ENCODE peak calls at places on chromosomes 13 and 19, in seven cellular contexts. One of them, this sample, is unnamed.
A peak's percentile ranks its signal among the peaks of the same experiment; 100 is the strongest.

GRCh38 chr19:29211562-29212416 is 1.2 kb downstream of the UQCRFS1 start:
- DNase-seq in NCI-H1105: no peak
- DNase-seq in T-cell: peak; percentile 4
- DNase-seq in head of caudate nucleus: no peak
- DNase-seq in activated CD4-positive, alpha-beta T cell treated with anti-CD3 and anti-CD28 coated beads for 48 hours: peak; percentile 31
- DNase-seq in foreskin fibroblast: no peak
- DNase-seq in EH: peak; percentile 19
- DNase-seq in this sample: no peak

GRCh38 chr19:34712606-34713261 is 21.3 kb upstream of the ZNF181 start:
- DNase-seq in NCI-H1105: peak; percentile 78
- DNase-seq in T-cell: peak; percentile 26
- DNase-seq in head of caudate nucleus: peak; percentile 51
- DNase-seq in activated CD4-positive, alpha-beta T cell treated with anti-CD3 and anti-CD28 coated beads for 48 hours: peak; percentile 57
- DNase-seq in foreskin fibroblast: peak; percentile 69
- DNase-seq in EH: peak; percentile 79
- DNase-seq in this sample: peak; percentile 71

GRCh38 chr13:40494513-40494912 is 171.9 kb downstream of the FOXO1 start:
- DNase-seq in NCI-H1105: no peak
- DNase-seq in T-cell: no peak
- DNase-seq in head of caudate nucleus: no peak
- DNase-seq in activated CD4-positive, alpha-beta T cell treated with anti-CD3 and anti-CD28 coated beads for 48 hours: no peak
- DNase-seq in foreskin fibroblast: no peak
- DNase-seq in EH: peak; percentile 19
- DNase-seq in this sample: no peak

GRCh38 chr13:72891423-72891822 is 109.5 kb downstream of the PIBF1 start:
- DNase-seq in NCI-H1105: no peak
- DNase-seq in T-cell: no peak
- DNase-seq in head of caudate nucleus: no peak
- DNase-seq in activated CD4-positive, alpha-beta T cell treated with anti-CD3 and anti-CD28 coated beads for 48 hours: no peak
- DNase-seq in foreskin fibroblast: no peak
- DNase-seq in EH: no peak
- DNase-seq in this sample: no peak

GRCh38 chr13:101917833-101918755 is 465.6 kb downstream of the ITGBL1 start:
- DNase-seq in NCI-H1105: peak; percentile 70
- DNase-seq in T-cell: no peak
- DNase-seq in head of caudate nucleus: peak; percentile 21
- DNase-seq in activated CD4-positive, alpha-beta T cell treated with anti-CD3 and anti-CD28 coated beads for 48 hours: no peak
- DNase-seq in foreskin fibroblast: no peak
- DNase-seq in EH: no peak
- DNase-seq in this sample: no peak

GRCh38 chr13:108263961-108264360 is 5.6 kb upstream of the TNFSF13B start:
- DNase-seq in NCI-H1105: no peak
- DNase-seq in T-cell: no peak
- DNase-seq in head of caudate nucleus: no peak
- DNase-seq in activated CD4-positive, alpha-beta T cell treated with anti-CD3 and anti-CD28 coated beads for 48 hours: no peak
- DNase-seq in foreskin fibroblast: no peak
- DNase-seq in EH: no peak
- DNase-seq in this sample: no peak

GRCh38 chr19:46144756-46145155 is 3.3 kb upstream of the IGFL2 start:
- DNase-seq in NCI-H1105: no peak
- DNase-seq in T-cell: no peak
- DNase-seq in head of caudate nucleus: no peak
- DNase-seq in activated CD4-positive, alpha-beta T cell treated with anti-CD3 and anti-CD28 coated beads for 48 hours: no peak
- DNase-seq in foreskin fibroblast: no peak
- DNase-seq in EH: no peak
- DNase-seq in this sample: no peak

GRCh38 chr13:51501096-51501495 is 48.3 kb upstream of the INTS6 start:
- DNase-seq in NCI-H1105: no peak
- DNase-seq in T-cell: no peak
- DNase-seq in head of caudate nucleus: no peak
- DNase-seq in activated CD4-positive, alpha-beta T cell treated with anti-CD3 and anti-CD28 coated beads for 48 hours: no peak
- DNase-seq in foreskin fibroblast: no peak
- DNase-seq in EH: no peak
- DNase-seq in this sample: no peak

GRCh38 chr19:47740866-47741519 is 4.4 kb upstream of the NOP53 start:
- DNase-seq in NCI-H1105: no peak
- DNase-seq in T-cell: no peak
- DNase-seq in head of caudate nucleus: no peak
- DNase-seq in activated CD4-positive, alpha-beta T cell treated with anti-CD3 and anti-CD28 coated beads for 48 hours: no peak
- DNase-seq in foreskin fibroblast: no peak
- DNase-seq in EH: no peak
- DNase-seq in this sample: no peak

GRCh38 chr19:53696951-53697350 is 65.2 kb downstream of the DPRX start:
- DNase-seq in NCI-H1105: no peak
- DNase-seq in T-cell: no peak
- DNase-seq in head of caudate nucleus: no peak
- DNase-seq in activated CD4-positive, alpha-beta T cell treated with anti-CD3 and anti-CD28 coated beads for 48 hours: no peak
- DNase-seq in foreskin fibroblast: peak; percentile 0
- DNase-seq in EH: no peak
- DNase-seq in this sample: no peak

GRCh38 chr19:1936916-1937610 is 3.9 kb upstream of the CSNK1G2 start:
- DNase-seq in NCI-H1105: no peak
- DNase-seq in T-cell: no peak
- DNase-seq in head of caudate nucleus: no peak
- DNase-seq in activated CD4-positive, alpha-beta T cell treated with anti-CD3 and anti-CD28 coated beads for 48 hours: no peak
- DNase-seq in foreskin fibroblast: no peak
- DNase-seq in EH: no peak
- DNase-seq in this sample: no peak

GRCh38 chr19:55670280-55671053 is 4.6 kb upstream of the EPN1 start:
- DNase-seq in NCI-H1105: no peak
- DNase-seq in T-cell: no peak
- DNase-seq in head of caudate nucleus: no peak
- DNase-seq in activated CD4-positive, alpha-beta T cell treated with anti-CD3 and anti-CD28 coated beads for 48 hours: no peak
- DNase-seq in foreskin fibroblast: no peak
- DNase-seq in EH: no peak
- DNase-seq in this sample: no peak

GRCh38 chr19:33914599-33914998 is 117.9 kb downstream of the KCTD15 start:
- DNase-seq in NCI-H1105: no peak
- DNase-seq in T-cell: no peak
- DNase-seq in head of caudate nucleus: no peak
- DNase-seq in activated CD4-positive, alpha-beta T cell treated with anti-CD3 and anti-CD28 coated beads for 48 hours: no peak
- DNase-seq in foreskin fibroblast: no peak
- DNase-seq in EH: no peak
- DNase-seq in this sample: no peak

GRCh38 chr13:26228080-26228479 is 6.0 kb upstream of the RNF6 start:
- DNase-seq in NCI-H1105: no peak
- DNase-seq in T-cell: no peak
- DNase-seq in head of caudate nucleus: no peak
- DNase-seq in activated CD4-positive, alpha-beta T cell treated with anti-CD3 and anti-CD28 coated beads for 48 hours: no peak
- DNase-seq in foreskin fibroblast: no peak
- DNase-seq in EH: no peak
- DNase-seq in this sample: no peak

GRCh38 chr13:112012004-112012704 is 54.8 kb upstream of the SOX1 start:
- DNase-seq in NCI-H1105: no peak
- DNase-seq in T-cell: no peak
- DNase-seq in head of caudate nucleus: no peak
- DNase-seq in activated CD4-positive, alpha-beta T cell treated with anti-CD3 and anti-CD28 coated beads for 48 hours: no peak
- DNase-seq in foreskin fibroblast: no peak
- DNase-seq in EH: no peak
- DNase-seq in this sample: no peak

This sample was measured in HFFc6.